ENCODE peak calls at places on chromosomes 2 and 18, in nine cellular contexts. One of them, this sample, is unnamed.

GRCh38 chr2:160332318-160332717 is 132.2 kb upstream of the ITGB6 start:
- DNase-seq in activated naive CD4-positive, alpha-beta T cell treated with anti-CD3 and anti-CD28 coated beads, Interleukin-2, amount 10 ng/mL, durations not matched to agents 7 days and 5 days: peak
- DNase-seq in stimulated activated CD4-positive, alpha-beta T cell treated with anti-CD3 and anti-CD28 coated beads, Interleukin-12 subunit alpha, Interleukin-12 subunit beta, amount 100 ng/mL, for 4 hours: no peak
- DNase-seq in testis: no peak
- DNase-seq in sigmoid colon: no peak
- DNase-seq in left lung: no peak
- DNase-seq in stimulated activated CD8-positive, alpha-beta memory T cell treated with anti-CD3 and anti-CD28 coated beads, Interleukin-2, amount 100 ng/mL, for 1 hour: no peak
- DNase-seq in hypothalamus: no peak
- DNase-seq in RWPE1: no peak
- DNase-seq in this sample: no peak

GRCh38 chr2:173791502-173791901 is 173.7 kb downstream of the SP3 start:
- DNase-seq in activated naive CD4-positive, alpha-beta T cell treated with anti-CD3 and anti-CD28 coated beads, Interleukin-2, amount 10 ng/mL, durations not matched to agents 7 days and 5 days: no peak
- DNase-seq in stimulated activated CD4-positive, alpha-beta T cell treated with anti-CD3 and anti-CD28 coated beads, Interleukin-12 subunit alpha, Interleukin-12 subunit beta, amount 100 ng/mL, for 4 hours: no peak
- DNase-seq in testis: no peak
- DNase-seq in sigmoid colon: no peak
- DNase-seq in left lung: no peak
- DNase-seq in stimulated activated CD8-positive, alpha-beta memory T cell treated with anti-CD3 and anti-CD28 coated beads, Interleukin-2, amount 100 ng/mL, for 1 hour: no peak
- DNase-seq in hypothalamus: no peak
- DNase-seq in RWPE1: no peak
- DNase-seq in this sample: peak

GRCh38 chr2:190860985-190861721 is 19.5 kb upstream of the GLS start:
- DNase-seq in activated naive CD4-positive, alpha-beta T cell treated with anti-CD3 and anti-CD28 coated beads, Interleukin-2, amount 10 ng/mL, durations not matched to agents 7 days and 5 days: no peak
- DNase-seq in stimulated activated CD4-positive, alpha-beta T cell treated with anti-CD3 and anti-CD28 coated beads, Interleukin-12 subunit alpha, Interleukin-12 subunit beta, amount 100 ng/mL, for 4 hours: no peak
- DNase-seq in testis: no peak
- DNase-seq in sigmoid colon: no peak
- DNase-seq in left lung: no peak
- DNase-seq in stimulated activated CD8-positive, alpha-beta memory T cell treated with anti-CD3 and anti-CD28 coated beads, Interleukin-2, amount 100 ng/mL, for 1 hour: no peak
- DNase-seq in hypothalamus: no peak
- DNase-seq in RWPE1: no peak
- DNase-seq in this sample: peak

GRCh38 chr2:133573771-133574170 is 5.5 kb upstream of the NCKAP5 start:
- DNase-seq in activated naive CD4-positive, alpha-beta T cell treated with anti-CD3 and anti-CD28 coated beads, Interleukin-2, amount 10 ng/mL, durations not matched to agents 7 days and 5 days: no peak
- DNase-seq in stimulated activated CD4-positive, alpha-beta T cell treated with anti-CD3 and anti-CD28 coated beads, Interleukin-12 subunit alpha, Interleukin-12 subunit beta, amount 100 ng/mL, for 4 hours: no peak
- DNase-seq in testis: no peak
- DNase-seq in sigmoid colon: no peak
- DNase-seq in left lung: no peak
- DNase-seq in stimulated activated CD8-positive, alpha-beta memory T cell treated with anti-CD3 and anti-CD28 coated beads, Interleukin-2, amount 100 ng/mL, for 1 hour: no peak
- DNase-seq in hypothalamus: no peak
- DNase-seq in RWPE1: no peak
- DNase-seq in this sample: no peak

GRCh38 chr2:102356741-102357140 is 1.1 kb downstream of the IL18R1 start:
- DNase-seq in activated naive CD4-positive, alpha-beta T cell treated with anti-CD3 and anti-CD28 coated beads, Interleukin-2, amount 10 ng/mL, durations not matched to agents 7 days and 5 days: no peak
- DNase-seq in stimulated activated CD4-positive, alpha-beta T cell treated with anti-CD3 and anti-CD28 coated beads, Interleukin-12 subunit alpha, Interleukin-12 subunit beta, amount 100 ng/mL, for 4 hours: no peak
- DNase-seq in testis: no peak
- DNase-seq in sigmoid colon: no peak
- DNase-seq in left lung: no peak
- DNase-seq in stimulated activated CD8-positive, alpha-beta memory T cell treated with anti-CD3 and anti-CD28 coated beads, Interleukin-2, amount 100 ng/mL, for 1 hour: no peak
- DNase-seq in hypothalamus: no peak
- DNase-seq in RWPE1: no peak
- DNase-seq in this sample: no peak

GRCh38 chr2:200742426-200742825 is 69.3 kb upstream of the BZW1 start:
- DNase-seq in activated naive CD4-positive, alpha-beta T cell treated with anti-CD3 and anti-CD28 coated beads, Interleukin-2, amount 10 ng/mL, durations not matched to agents 7 days and 5 days: no peak
- DNase-seq in stimulated activated CD4-positive, alpha-beta T cell treated with anti-CD3 and anti-CD28 coated beads, Interleukin-12 subunit alpha, Interleukin-12 subunit beta, amount 100 ng/mL, for 4 hours: no peak
- DNase-seq in testis: no peak
- DNase-seq in sigmoid colon: peak
- DNase-seq in left lung: no peak
- DNase-seq in stimulated activated CD8-positive, alpha-beta memory T cell treated with anti-CD3 and anti-CD28 coated beads, Interleukin-2, amount 100 ng/mL, for 1 hour: no peak
- DNase-seq in hypothalamus: no peak
- DNase-seq in RWPE1: no peak
- DNase-seq in this sample: no peak

GRCh38 chr2:149857344-149857743 is 269.8 kb upstream of the MMADHC start:
- DNase-seq in activated naive CD4-positive, alpha-beta T cell treated with anti-CD3 and anti-CD28 coated beads, Interleukin-2, amount 10 ng/mL, durations not matched to agents 7 days and 5 days: no peak
- DNase-seq in stimulated activated CD4-positive, alpha-beta T cell treated with anti-CD3 and anti-CD28 coated beads, Interleukin-12 subunit alpha, Interleukin-12 subunit beta, amount 100 ng/mL, for 4 hours: no peak
- DNase-seq in testis: no peak
- DNase-seq in sigmoid colon: no peak
- DNase-seq in left lung: no peak
- DNase-seq in stimulated activated CD8-positive, alpha-beta memory T cell treated with anti-CD3 and anti-CD28 coated beads, Interleukin-2, amount 100 ng/mL, for 1 hour: no peak
- DNase-seq in hypothalamus: no peak
- DNase-seq in RWPE1: no peak
- DNase-seq in this sample: no peak

GRCh38 chr2:152762202-152762601 is 43.8 kb downstream of the ARL6IP6 start:
- DNase-seq in activated naive CD4-positive, alpha-beta T cell treated with anti-CD3 and anti-CD28 coated beads, Interleukin-2, amount 10 ng/mL, durations not matched to agents 7 days and 5 days: no peak
- DNase-seq in stimulated activated CD4-positive, alpha-beta T cell treated with anti-CD3 and anti-CD28 coated beads, Interleukin-12 subunit alpha, Interleukin-12 subunit beta, amount 100 ng/mL, for 4 hours: no peak
- DNase-seq in testis: no peak
- DNase-seq in sigmoid colon: no peak
- DNase-seq in left lung: no peak
- DNase-seq in stimulated activated CD8-positive, alpha-beta memory T cell treated with anti-CD3 and anti-CD28 coated beads, Interleukin-2, amount 100 ng/mL, for 1 hour: no peak
- DNase-seq in hypothalamus: no peak
- DNase-seq in RWPE1: no peak
- DNase-seq in this sample: no peak

GRCh38 chr2:97662895-97663625 is 784 bp downstream of the ACTR1B start:
- DNase-seq in activated naive CD4-positive, alpha-beta T cell treated with anti-CD3 and anti-CD28 coated beads, Interleukin-2, amount 10 ng/mL, durations not matched to agents 7 days and 5 days: peak
- DNase-seq in stimulated activated CD4-positive, alpha-beta T cell treated with anti-CD3 and anti-CD28 coated beads, Interleukin-12 subunit alpha, Interleukin-12 subunit beta, amount 100 ng/mL, for 4 hours: peak
- DNase-seq in testis: peak
- DNase-seq in sigmoid colon: peak
- DNase-seq in left lung: peak
- DNase-seq in stimulated activated CD8-positive, alpha-beta memory T cell treated with anti-CD3 and anti-CD28 coated beads, Interleukin-2, amount 100 ng/mL, for 1 hour: peak
- DNase-seq in hypothalamus: peak
- DNase-seq in RWPE1: peak
- DNase-seq in this sample: peak

GRCh38 chr2:200795044-200795443 is 16.7 kb upstream of the BZW1 start:
- DNase-seq in activated naive CD4-positive, alpha-beta T cell treated with anti-CD3 and anti-CD28 coated beads, Interleukin-2, amount 10 ng/mL, durations not matched to agents 7 days and 5 days: no peak
- DNase-seq in stimulated activated CD4-positive, alpha-beta T cell treated with anti-CD3 and anti-CD28 coated beads, Interleukin-12 subunit alpha, Interleukin-12 subunit beta, amount 100 ng/mL, for 4 hours: no peak
- DNase-seq in testis: peak
- DNase-seq in sigmoid colon: peak
- DNase-seq in left lung: no peak
- DNase-seq in stimulated activated CD8-positive, alpha-beta memory T cell treated with anti-CD3 and anti-CD28 coated beads, Interleukin-2, amount 100 ng/mL, for 1 hour: no peak
- DNase-seq in hypothalamus: no peak
- DNase-seq in RWPE1: peak
- DNase-seq in this sample: peak

GRCh38 chr2:213159768-213160167 is 8.4 kb upstream of the IKZF2 start:
- DNase-seq in activated naive CD4-positive, alpha-beta T cell treated with anti-CD3 and anti-CD28 coated beads, Interleukin-2, amount 10 ng/mL, durations not matched to agents 7 days and 5 days: no peak
- DNase-seq in stimulated activated CD4-positive, alpha-beta T cell treated with anti-CD3 and anti-CD28 coated beads, Interleukin-12 subunit alpha, Interleukin-12 subunit beta, amount 100 ng/mL, for 4 hours: no peak
- DNase-seq in testis: no peak
- DNase-seq in sigmoid colon: no peak
- DNase-seq in left lung: no peak
- DNase-seq in stimulated activated CD8-positive, alpha-beta memory T cell treated with anti-CD3 and anti-CD28 coated beads, Interleukin-2, amount 100 ng/mL, for 1 hour: no peak
- DNase-seq in hypothalamus: no peak
- DNase-seq in RWPE1: no peak
- DNase-seq in this sample: no peak

GRCh38 chr2:240170354-240170735 is 29.9 kb upstream of the OTOS start:
- DNase-seq in activated naive CD4-positive, alpha-beta T cell treated with anti-CD3 and anti-CD28 coated beads, Interleukin-2, amount 10 ng/mL, durations not matched to agents 7 days and 5 days: no peak
- DNase-seq in stimulated activated CD4-positive, alpha-beta T cell treated with anti-CD3 and anti-CD28 coated beads, Interleukin-12 subunit alpha, Interleukin-12 subunit beta, amount 100 ng/mL, for 4 hours: no peak
- DNase-seq in testis: no peak
- DNase-seq in sigmoid colon: no peak
- DNase-seq in left lung: no peak
- DNase-seq in stimulated activated CD8-positive, alpha-beta memory T cell treated with anti-CD3 and anti-CD28 coated beads, Interleukin-2, amount 100 ng/mL, for 1 hour: no peak
- DNase-seq in hypothalamus: no peak
- DNase-seq in RWPE1: no peak
- DNase-seq in this sample: peak

GRCh38 chr2:209547726-209548125 is 123.9 kb downstream of the MAP2 start:
- DNase-seq in activated naive CD4-positive, alpha-beta T cell treated with anti-CD3 and anti-CD28 coated beads, Interleukin-2, amount 10 ng/mL, durations not matched to agents 7 days and 5 days: no peak
- DNase-seq in stimulated activated CD4-positive, alpha-beta T cell treated with anti-CD3 and anti-CD28 coated beads, Interleukin-12 subunit alpha, Interleukin-12 subunit beta, amount 100 ng/mL, for 4 hours: no peak
- DNase-seq in testis: no peak
- DNase-seq in sigmoid colon: no peak
- DNase-seq in left lung: no peak
- DNase-seq in stimulated activated CD8-positive, alpha-beta memory T cell treated with anti-CD3 and anti-CD28 coated beads, Interleukin-2, amount 100 ng/mL, for 1 hour: no peak
- DNase-seq in hypothalamus: no peak
- DNase-seq in RWPE1: no peak
- DNase-seq in this sample: no peak

GRCh38 chr18:23281626-23282436 is 146.5 kb downstream of the CABLES1 start:
- DNase-seq in activated naive CD4-positive, alpha-beta T cell treated with anti-CD3 and anti-CD28 coated beads, Interleukin-2, amount 10 ng/mL, durations not matched to agents 7 days and 5 days: no peak
- DNase-seq in stimulated activated CD4-positive, alpha-beta T cell treated with anti-CD3 and anti-CD28 coated beads, Interleukin-12 subunit alpha, Interleukin-12 subunit beta, amount 100 ng/mL, for 4 hours: no peak
- DNase-seq in testis: no peak
- DNase-seq in sigmoid colon: peak
- DNase-seq in left lung: no peak
- DNase-seq in stimulated activated CD8-positive, alpha-beta memory T cell treated with anti-CD3 and anti-CD28 coated beads, Interleukin-2, amount 100 ng/mL, for 1 hour: no peak
- DNase-seq in hypothalamus: no peak
- DNase-seq in RWPE1: peak
- DNase-seq in this sample: peak

GRCh38 chr2:127589358-127589757 is 53.9 kb downstream of the MYO7B start:
- DNase-seq in activated naive CD4-positive, alpha-beta T cell treated with anti-CD3 and anti-CD28 coated beads, Interleukin-2, amount 10 ng/mL, durations not matched to agents 7 days and 5 days: peak
- DNase-seq in stimulated activated CD4-positive, alpha-beta T cell treated with anti-CD3 and anti-CD28 coated beads, Interleukin-12 subunit alpha, Interleukin-12 subunit beta, amount 100 ng/mL, for 4 hours: no peak
- DNase-seq in testis: no peak
- DNase-seq in sigmoid colon: no peak
- DNase-seq in left lung: no peak
- DNase-seq in stimulated activated CD8-positive, alpha-beta memory T cell treated with anti-CD3 and anti-CD28 coated beads, Interleukin-2, amount 100 ng/mL, for 1 hour: no peak
- DNase-seq in hypothalamus: no peak
- DNase-seq in RWPE1: no peak
- DNase-seq in this sample: no peak

GRCh38 chr2:46634905-46635304 is 155.5 kb downstream of the TMEM247 start:
- DNase-seq in activated naive CD4-positive, alpha-beta T cell treated with anti-CD3 and anti-CD28 coated beads, Interleukin-2, amount 10 ng/mL, durations not matched to agents 7 days and 5 days: no peak
- DNase-seq in stimulated activated CD4-positive, alpha-beta T cell treated with anti-CD3 and anti-CD28 coated beads, Interleukin-12 subunit alpha, Interleukin-12 subunit beta, amount 100 ng/mL, for 4 hours: no peak
- DNase-seq in testis: no peak
- DNase-seq in sigmoid colon: no peak
- DNase-seq in left lung: no peak
- DNase-seq in stimulated activated CD8-positive, alpha-beta memory T cell treated with anti-CD3 and anti-CD28 coated beads, Interleukin-2, amount 100 ng/mL, for 1 hour: no peak
- DNase-seq in hypothalamus: no peak
- DNase-seq in RWPE1: no peak
- DNase-seq in this sample: no peak

GRCh38 chr2:195532628-195533271 is 124.3 kb upstream of the SLC39A10 start:
- DNase-seq in activated naive CD4-positive, alpha-beta T cell treated with anti-CD3 and anti-CD28 coated beads, Interleukin-2, amount 10 ng/mL, durations not matched to agents 7 days and 5 days: peak
- DNase-seq in stimulated activated CD4-positive, alpha-beta T cell treated with anti-CD3 and anti-CD28 coated beads, Interleukin-12 subunit alpha, Interleukin-12 subunit beta, amount 100 ng/mL, for 4 hours: no peak
- DNase-seq in testis: no peak
- DNase-seq in sigmoid colon: no peak
- DNase-seq in left lung: no peak
- DNase-seq in stimulated activated CD8-positive, alpha-beta memory T cell treated with anti-CD3 and anti-CD28 coated beads, Interleukin-2, amount 100 ng/mL, for 1 hour: no peak
- DNase-seq in hypothalamus: no peak
- DNase-seq in RWPE1: no peak
- DNase-seq in this sample: no peak

GRCh38 chr2:206031162-206031784 is 54.7 kb downstream of the INO80D start:
- DNase-seq in activated naive CD4-positive, alpha-beta T cell treated with anti-CD3 and anti-CD28 coated beads, Interleukin-2, amount 10 ng/mL, durations not matched to agents 7 days and 5 days: no peak
- DNase-seq in stimulated activated CD4-positive, alpha-beta T cell treated with anti-CD3 and anti-CD28 coated beads, Interleukin-12 subunit alpha, Interleukin-12 subunit beta, amount 100 ng/mL, for 4 hours: no peak
- DNase-seq in testis: no peak
- DNase-seq in sigmoid colon: no peak
- DNase-seq in left lung: no peak
- DNase-seq in stimulated activated CD8-positive, alpha-beta memory T cell treated with anti-CD3 and anti-CD28 coated beads, Interleukin-2, amount 100 ng/mL, for 1 hour: no peak
- DNase-seq in hypothalamus: no peak
- DNase-seq in RWPE1: peak
- DNase-seq in this sample: no peak

GRCh38 chr2:169095631-169096105 is 26.3 kb downstream of the DHRS9 start:
- DNase-seq in activated naive CD4-positive, alpha-beta T cell treated with anti-CD3 and anti-CD28 coated beads, Interleukin-2, amount 10 ng/mL, durations not matched to agents 7 days and 5 days: no peak
- DNase-seq in stimulated activated CD4-positive, alpha-beta T cell treated with anti-CD3 and anti-CD28 coated beads, Interleukin-12 subunit alpha, Interleukin-12 subunit beta, amount 100 ng/mL, for 4 hours: no peak
- DNase-seq in testis: no peak
- DNase-seq in sigmoid colon: no peak
- DNase-seq in left lung: no peak
- DNase-seq in stimulated activated CD8-positive, alpha-beta memory T cell treated with anti-CD3 and anti-CD28 coated beads, Interleukin-2, amount 100 ng/mL, for 1 hour: no peak
- DNase-seq in hypothalamus: no peak
- DNase-seq in RWPE1: peak
- DNase-seq in this sample: peak

GRCh38 chr2:54461251-54461650 is 5.1 kb downstream of the SPTBN1 start:
- DNase-seq in activated naive CD4-positive, alpha-beta T cell treated with anti-CD3 and anti-CD28 coated beads, Interleukin-2, amount 10 ng/mL, durations not matched to agents 7 days and 5 days: no peak
- DNase-seq in stimulated activated CD4-positive, alpha-beta T cell treated with anti-CD3 and anti-CD28 coated beads, Interleukin-12 subunit alpha, Interleukin-12 subunit beta, amount 100 ng/mL, for 4 hours: no peak
- DNase-seq in testis: no peak
- DNase-seq in sigmoid colon: no peak
- DNase-seq in left lung: no peak
- DNase-seq in stimulated activated CD8-positive, alpha-beta memory T cell treated with anti-CD3 and anti-CD28 coated beads, Interleukin-2, amount 100 ng/mL, for 1 hour: no peak
- DNase-seq in hypothalamus: no peak
- DNase-seq in RWPE1: no peak
- DNase-seq in this sample: no peak

GRCh38 chr2:135052997-135053474 is 944 bp downstream of the RAB3GAP1 start:
- DNase-seq in activated naive CD4-positive, alpha-beta T cell treated with anti-CD3 and anti-CD28 coated beads, Interleukin-2, amount 10 ng/mL, durations not matched to agents 7 days and 5 days: peak
- DNase-seq in stimulated activated CD4-positive, alpha-beta T cell treated with anti-CD3 and anti-CD28 coated beads, Interleukin-12 subunit alpha, Interleukin-12 subunit beta, amount 100 ng/mL, for 4 hours: peak
- DNase-seq in testis: peak
- DNase-seq in sigmoid colon: no peak
- DNase-seq in left lung: no peak
- DNase-seq in stimulated activated CD8-positive, alpha-beta memory T cell treated with anti-CD3 and anti-CD28 coated beads, Interleukin-2, amount 100 ng/mL, for 1 hour: no peak
- DNase-seq in hypothalamus: no peak
- DNase-seq in RWPE1: no peak
- DNase-seq in this sample: no peak

GRCh38 chr18:74949611-74950010 is 259.3 kb downstream of the PTGR3 start:
- DNase-seq in activated naive CD4-positive, alpha-beta T cell treated with anti-CD3 and anti-CD28 coated beads, Interleukin-2, amount 10 ng/mL, durations not matched to agents 7 days and 5 days: no peak
- DNase-seq in stimulated activated CD4-positive, alpha-beta T cell treated with anti-CD3 and anti-CD28 coated beads, Interleukin-12 subunit alpha, Interleukin-12 subunit beta, amount 100 ng/mL, for 4 hours: no peak
- DNase-seq in testis: no peak
- DNase-seq in sigmoid colon: no peak
- DNase-seq in left lung: no peak
- DNase-seq in stimulated activated CD8-positive, alpha-beta memory T cell treated with anti-CD3 and anti-CD28 coated beads, Interleukin-2, amount 100 ng/mL, for 1 hour: no peak
- DNase-seq in hypothalamus: no peak
- DNase-seq in RWPE1: no peak
- DNase-seq in this sample: no peak

GRCh38 chr2:85162746-85163301 is 29.6 kb downstream of the TCF7L1 start:
- DNase-seq in activated naive CD4-positive, alpha-beta T cell treated with anti-CD3 and anti-CD28 coated beads, Interleukin-2, amount 10 ng/mL, durations not matched to agents 7 days and 5 days: no peak
- DNase-seq in stimulated activated CD4-positive, alpha-beta T cell treated with anti-CD3 and anti-CD28 coated beads, Interleukin-12 subunit alpha, Interleukin-12 subunit beta, amount 100 ng/mL, for 4 hours: no peak
- DNase-seq in testis: peak
- DNase-seq in sigmoid colon: no peak
- DNase-seq in left lung: no peak
- DNase-seq in stimulated activated CD8-positive, alpha-beta memory T cell treated with anti-CD3 and anti-CD28 coated beads, Interleukin-2, amount 100 ng/mL, for 1 hour: no peak
- DNase-seq in hypothalamus: no peak
- DNase-seq in RWPE1: no peak
- DNase-seq in this sample: no peak

GRCh38 chr2:220811952-220812570 is 760.0 kb downstream of the EPHA4 start:
- DNase-seq in activated naive CD4-positive, alpha-beta T cell treated with anti-CD3 and anti-CD28 coated beads, Interleukin-2, amount 10 ng/mL, durations not matched to agents 7 days and 5 days: no peak
- DNase-seq in stimulated activated CD4-positive, alpha-beta T cell treated with anti-CD3 and anti-CD28 coated beads, Interleukin-12 subunit alpha, Interleukin-12 subunit beta, amount 100 ng/mL, for 4 hours: no peak
- DNase-seq in testis: no peak
- DNase-seq in sigmoid colon: no peak
- DNase-seq in left lung: no peak
- DNase-seq in stimulated activated CD8-positive, alpha-beta memory T cell treated with anti-CD3 and anti-CD28 coated beads, Interleukin-2, amount 100 ng/mL, for 1 hour: no peak
- DNase-seq in hypothalamus: no peak
- DNase-seq in RWPE1: peak
- DNase-seq in this sample: no peak

GRCh38 chr18:37122877-37123276 is 293.9 kb downstream of the KIAA1328 start:
- DNase-seq in activated naive CD4-positive, alpha-beta T cell treated with anti-CD3 and anti-CD28 coated beads, Interleukin-2, amount 10 ng/mL, durations not matched to agents 7 days and 5 days: no peak
- DNase-seq in stimulated activated CD4-positive, alpha-beta T cell treated with anti-CD3 and anti-CD28 coated beads, Interleukin-12 subunit alpha, Interleukin-12 subunit beta, amount 100 ng/mL, for 4 hours: no peak
- DNase-seq in testis: no peak
- DNase-seq in sigmoid colon: no peak
- DNase-seq in left lung: no peak
- DNase-seq in stimulated activated CD8-positive, alpha-beta memory T cell treated with anti-CD3 and anti-CD28 coated beads, Interleukin-2, amount 100 ng/mL, for 1 hour: no peak
- DNase-seq in hypothalamus: no peak
- DNase-seq in RWPE1: no peak
- DNase-seq in this sample: no peak

GRCh38 chr2:235330775-235331438 is 162.9 kb upstream of the AGAP1 start:
- DNase-seq in activated naive CD4-positive, alpha-beta T cell treated with anti-CD3 and anti-CD28 coated beads, Interleukin-2, amount 10 ng/mL, durations not matched to agents 7 days and 5 days: no peak
- DNase-seq in stimulated activated CD4-positive, alpha-beta T cell treated with anti-CD3 and anti-CD28 coated beads, Interleukin-12 subunit alpha, Interleukin-12 subunit beta, amount 100 ng/mL, for 4 hours: no peak
- DNase-seq in testis: no peak
- DNase-seq in sigmoid colon: no peak
- DNase-seq in left lung: no peak
- DNase-seq in stimulated activated CD8-positive, alpha-beta memory T cell treated with anti-CD3 and anti-CD28 coated beads, Interleukin-2, amount 100 ng/mL, for 1 hour: no peak
- DNase-seq in hypothalamus: no peak
- DNase-seq in RWPE1: peak
- DNase-seq in this sample: no peak

GRCh38 chr2:168143813-168144212 is 103.6 kb downstream of the STK39 start:
- DNase-seq in activated naive CD4-positive, alpha-beta T cell treated with anti-CD3 and anti-CD28 coated beads, Interleukin-2, amount 10 ng/mL, durations not matched to agents 7 days and 5 days: no peak
- DNase-seq in stimulated activated CD4-positive, alpha-beta T cell treated with anti-CD3 and anti-CD28 coated beads, Interleukin-12 subunit alpha, Interleukin-12 subunit beta, amount 100 ng/mL, for 4 hours: no peak
- DNase-seq in testis: no peak
- DNase-seq in sigmoid colon: no peak
- DNase-seq in left lung: no peak
- DNase-seq in stimulated activated CD8-positive, alpha-beta memory T cell treated with anti-CD3 and anti-CD28 coated beads, Interleukin-2, amount 100 ng/mL, for 1 hour: no peak
- DNase-seq in hypothalamus: no peak
- DNase-seq in RWPE1: no peak
- DNase-seq in this sample: no peak